ENCODE peak calls at places on chromosomes 2 and 18, in four cellular contexts. N is neuronal stem cell, Z is MM.1S, P is upper lobe of right lung. X is an unnamed sample.

GRCh38 chr2:102512161-102512560 is 39.1 kb downstream of the SLC9A4 start:
- DNase-seq in N (no peak), Z (no peak), P (no peak), X (no peak)

GRCh38 chr2:165776013-165776412 is 18.0 kb downstream of the GALNT3 start:
- DNase-seq in P (no peak), N (no peak), Z (no peak), X (no peak)

GRCh38 chr2:135059577-135059976 is 7.5 kb downstream of the RAB3GAP1 start:
- DNase-seq in Z (no peak), P (no peak), N (no peak), X (no peak)

GRCh38 chr18:22694954-22695353 is 238.2 kb upstream of the RBBP8 start:
- DNase-seq in Z (no peak), P (no peak), N (no peak), X (peak; percentile 10)

GRCh38 chr2:393711-394696 is 106.1 kb upstream of the ALKAL2 start:
- DNase-seq in P (peak; percentile 57), Z (peak; percentile 11), N (peak; percentile 12), X (peak; percentile 9)

GRCh38 chr2:8461341-8461740 is 220.5 kb upstream of the ID2 start:
- DNase-seq in Z (no peak), P (no peak), N (no peak), X (no peak)

GRCh38 chr18:24395049-24395780 is 2.4 kb downstream of the OSBPL1A start:
- DNase-seq in N (no peak), P (no peak), Z (no peak), X (no peak)

GRCh38 chr2:224155371-224155770 is 116.3 kb upstream of the SERPINE2 start:
- DNase-seq in Z (no peak), N (no peak), P (no peak), X (no peak)

GRCh38 chr2:181724662-181725061 is 44.3 kb upstream of the NEUROD1 start:
- DNase-seq in N (no peak), Z (peak; percentile 67), P (no peak), X (no peak)

GRCh38 chr2:177106212-177106611 is 106.4 kb upstream of the HNRNPA3 start:
- DNase-seq in Z (no peak), N (no peak), P (no peak), X (peak; percentile 52)

GRCh38 chr2:73907840-73908452 is 15.1 kb downstream of the ACTG2 start:
- DNase-seq in N (no peak), Z (peak; percentile 20), P (no peak), X (peak; percentile 83)

GRCh38 chr2:240278661-240279060 is 138.2 kb upstream of the OTOS start:
- DNase-seq in N (no peak), P (no peak), Z (no peak), X (no peak)

GRCh38 chr18:573385-573784 is 6.8 kb upstream of the CETN1 start:
- DNase-seq in N (no peak), Z (no peak), P (no peak), X (no peak)

GRCh38 chr18:568731-569130 is 11.4 kb upstream of the CETN1 start:
- DNase-seq in Z (no peak), P (no peak), N (no peak), X (no peak)

GRCh38 chr18:570256-570655 is 9.9 kb upstream of the CETN1 start:
- DNase-seq in P (no peak), Z (no peak), N (no peak), X (no peak)

GRCh38 chr18:574456-575228 is 5.5 kb upstream of the CETN1 start:
- DNase-seq in Z (no peak), N (no peak), P (no peak), X (peak; percentile 73)

DNA sequence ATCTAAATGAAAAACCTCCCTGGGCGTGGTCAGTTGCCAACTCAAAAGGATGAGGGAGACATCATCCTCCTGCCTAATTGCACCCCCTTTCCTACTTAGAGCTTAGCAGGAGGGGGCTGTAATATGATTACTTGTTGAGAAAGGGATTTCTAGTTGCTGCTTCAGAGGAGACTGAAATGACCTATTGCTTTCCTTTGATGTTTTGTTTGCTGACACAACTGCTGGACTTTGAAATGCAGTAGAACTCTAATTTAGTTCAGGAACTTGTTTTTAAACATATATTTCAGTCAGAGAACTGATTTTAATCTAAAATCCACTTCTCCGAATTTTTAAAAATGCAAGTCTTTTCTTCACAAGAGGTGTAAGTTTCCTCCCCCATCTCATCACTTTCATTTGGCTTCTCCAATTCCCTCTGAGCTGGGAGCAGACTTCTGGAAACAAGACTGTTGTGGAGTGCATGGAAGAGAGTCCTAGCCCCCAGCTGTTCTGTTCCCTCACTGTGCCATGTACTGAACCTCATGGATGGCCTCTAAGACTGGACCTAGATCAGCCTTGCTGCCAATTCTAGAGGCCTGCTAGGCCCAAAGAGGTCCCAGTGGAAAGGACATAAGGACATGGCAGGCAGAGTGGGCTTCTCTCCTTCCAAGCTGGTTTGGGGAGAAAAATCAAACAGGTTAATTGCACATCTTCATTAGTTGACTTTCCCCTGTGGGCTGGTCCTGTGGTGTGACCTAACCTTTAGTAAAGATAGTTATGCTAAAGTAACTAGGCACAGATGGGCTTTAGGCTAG is 7.5 kb upstream of the CETN1 start:
- DNase-seq in P (no peak), Z (no peak), N (no peak), X (no peak)
- H3K4me1 ChIP-seq in P (no peaks in the 10 kb centered on the region), Z (no peaks in the 10 kb centered on the region), N (peaks cover 13% of the 10 kb centered on the region), X (peaks cover 43% of the 10 kb centered on the region)

DNA sequence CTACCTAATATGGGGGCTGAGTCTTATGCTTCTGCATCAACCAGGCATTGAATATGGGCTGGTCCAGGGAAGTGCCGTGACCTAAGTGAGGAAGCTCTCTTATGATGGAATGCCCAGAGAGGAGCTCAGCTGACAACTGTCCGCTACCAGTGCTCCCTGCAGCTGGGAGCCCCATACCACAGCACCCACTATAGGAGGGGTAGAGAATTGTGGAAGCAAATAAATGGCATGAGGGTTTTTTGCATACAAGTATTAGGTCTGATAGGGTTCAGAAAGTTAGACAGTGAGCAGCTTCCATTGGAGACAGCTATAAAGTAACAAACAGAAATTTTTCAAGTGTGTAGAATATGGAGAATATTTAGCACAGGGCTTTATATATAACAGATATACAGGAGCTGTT is 4.6 kb downstream of the TIMM21 start:
- DNase-seq in N (no peak), P (no peak), Z (no peak), X (peak; percentile 22)
- H3K4me3 ChIP-seq in N (no peak overlapping the region), P (no peak overlapping the region), Z (no peak overlapping the region), X (no peak overlapping the region)

DNA sequence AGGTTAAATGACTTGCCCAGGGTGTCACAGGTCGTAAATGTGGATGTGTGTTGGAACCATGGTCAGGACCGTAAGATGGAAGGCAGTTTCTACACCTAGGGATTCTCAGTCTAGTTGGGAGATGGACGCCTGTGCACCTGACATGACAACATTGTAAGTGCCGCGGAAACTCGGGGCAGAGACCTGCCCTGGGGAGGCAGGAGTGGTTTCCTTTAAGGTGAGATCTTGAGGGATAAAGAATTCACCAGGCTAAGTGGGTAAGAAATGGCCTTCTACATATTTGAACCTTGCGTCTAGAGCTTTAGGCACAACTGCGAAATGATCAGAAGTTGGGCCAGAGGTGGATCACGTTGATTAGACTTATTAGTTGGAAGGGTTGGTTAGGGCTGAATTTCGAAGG is 1.6 kb downstream of the DGKD start:
- DNase-seq in P (peak; percentile 9), N (no peak), Z (no peak), X (no peak)
- H3K4me1 ChIP-seq in P (peaks cover 17% of the 10 kb centered on the region), N (peaks cover 10% of the 10 kb centered on the region), Z (peaks cover 28% of the 10 kb centered on the region), X (peaks cover 5% of the 10 kb centered on the region)

DNA sequence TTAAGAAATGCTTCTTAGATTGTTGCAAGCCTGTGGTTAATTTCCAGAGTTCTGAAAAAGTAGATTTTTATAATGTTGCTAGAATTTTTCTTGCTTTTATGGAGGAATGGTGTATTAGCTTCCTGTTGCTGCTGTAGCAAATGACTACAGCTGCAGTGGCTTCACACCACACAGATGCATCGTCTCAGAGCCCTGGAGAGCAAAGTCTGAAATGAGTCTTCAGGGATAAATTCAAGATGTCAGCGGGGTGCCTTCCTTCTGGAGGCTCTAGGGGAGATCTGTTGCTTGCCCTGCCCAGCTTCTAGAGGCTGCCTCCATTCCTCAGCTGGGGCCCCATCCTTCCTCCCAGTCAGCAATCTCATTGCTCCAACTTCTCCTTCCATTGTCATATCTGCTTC is 187.8 kb downstream of the ZNF516 start:
- DNase-seq in Z (no peak), N (no peak), P (no peak), X (no peak)
- H3K4me3 ChIP-seq in Z (peak overlapping the region; percentile 23), N (no peak overlapping the region), P (no peak overlapping the region), X (no peak overlapping the region)

GRCh38 chr2:172439509-172439860 is 12.1 kb downstream of the ITGA6 start:
- DNase-seq in P (no peak), N (no peak), Z (no peak), X (no peak)

GRCh38 chr2:172438741-172439508 is 11.5 kb downstream of the ITGA6 start:
- DNase-seq in N (no peak), P (no peak), Z (no peak), X (no peak)

GRCh38 chr2:172438064-172438421 is 10.7 kb downstream of the ITGA6 start:
- DNase-seq in Z (no peak), P (no peak), N (no peak), X (no peak)

GRCh38 chr2:172436889-172437288 is 9.5 kb downstream of the ITGA6 start:
- DNase-seq in P (no peak), N (no peak), Z (no peak), X (no peak)

DNA sequence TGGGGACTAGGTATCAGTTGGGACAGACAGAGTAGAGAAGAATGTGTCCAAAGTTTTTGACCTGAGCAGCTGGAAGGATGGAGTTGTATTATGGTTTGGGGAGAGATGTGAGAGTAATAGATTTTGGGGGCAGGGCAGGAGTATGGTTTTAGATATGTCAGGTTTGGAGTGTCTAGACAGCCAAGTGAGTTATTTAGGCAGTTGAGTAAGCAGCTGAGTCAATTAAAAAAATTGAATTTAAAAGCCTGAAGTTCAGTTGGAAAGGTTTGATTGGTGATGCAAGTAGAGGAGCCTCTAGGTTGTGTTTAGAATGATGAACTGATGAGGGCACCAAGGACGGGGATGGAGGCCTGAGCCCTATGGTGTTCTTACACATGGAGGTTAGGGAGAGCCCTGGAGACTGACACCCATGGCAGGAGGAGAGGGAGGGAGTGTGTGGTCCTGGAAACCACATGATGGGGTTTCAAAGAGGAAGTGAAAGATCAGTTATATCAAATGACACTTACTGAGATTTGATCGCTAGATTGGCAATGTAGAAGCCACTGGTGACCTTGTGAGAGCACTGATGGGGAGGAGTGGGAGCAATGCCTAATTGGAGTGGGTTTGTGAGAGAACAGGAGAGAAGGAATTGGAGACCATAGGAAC is 10.2 kb downstream of the ITGA6 start:
- DNase-seq in N (no peak), Z (peak; percentile 40), P (no peak), X (no peak)
- H3K4me1 ChIP-seq in N (peaks cover 15% of the 10 kb centered on the region), Z (peaks cover 41% of the 10 kb centered on the region), P (peaks cover 62% of the 10 kb centered on the region), X (peaks cover 99% of the 10 kb centered on the region)

DNA sequence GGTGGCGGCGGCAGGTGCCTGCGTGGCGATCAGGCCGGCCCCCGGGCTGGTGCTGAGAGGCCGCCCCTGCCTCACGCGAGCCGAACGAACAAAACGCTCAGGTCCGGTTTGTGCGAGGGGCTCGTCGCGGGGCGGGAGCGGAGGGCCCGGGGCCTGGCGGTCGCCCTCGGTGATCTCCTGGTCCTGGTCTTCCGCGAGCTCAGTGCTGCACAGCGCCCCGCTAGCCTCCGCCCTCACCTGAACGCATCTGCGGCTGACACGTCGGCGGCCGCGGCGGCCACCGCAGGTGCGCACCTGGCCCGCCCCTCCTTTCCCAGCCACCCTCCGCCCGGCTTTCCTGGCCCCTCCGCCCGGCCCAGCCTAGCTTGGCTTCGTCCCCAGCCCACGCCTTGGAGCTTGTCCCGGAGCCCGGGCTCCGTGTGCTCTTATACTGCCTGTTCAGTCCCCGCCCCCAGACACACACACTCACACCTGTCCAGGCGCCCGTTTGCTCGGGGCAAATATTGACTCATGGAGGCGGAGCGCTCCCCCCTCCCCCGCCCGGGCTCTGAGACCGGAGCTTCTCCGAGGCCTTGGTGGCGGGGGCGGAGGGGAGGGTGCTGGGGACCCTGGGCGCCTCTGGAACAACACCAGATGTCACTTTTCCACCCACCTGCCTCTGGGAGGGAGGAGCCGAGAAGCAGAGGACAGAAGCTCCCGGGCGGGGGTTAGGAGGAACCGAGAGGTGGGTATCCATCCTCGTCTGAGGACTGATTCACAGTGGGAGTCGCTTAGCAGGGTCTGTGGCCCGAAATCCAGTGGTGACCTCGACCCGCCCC is 8.6 kb upstream of the CRYBA2 start:
- DNase-seq in N (no peak), Z (peak; percentile 52), P (peak; percentile 94), X (peak; percentile 66)
- H3K4me3 ChIP-seq in N (no peak overlapping the region), Z (peak overlapping the region; percentile 68), P (peak overlapping the region; percentile 40), X (peak overlapping the region; percentile 72)

GRCh38 chr2:64825831-64826496 is 163.2 kb upstream of the SLC1A4 start:
- DNase-seq in N (no peak), P (no peak), Z (no peak), X (no peak)
- H3K4me1 ChIP-seq in N (peaks cover 6% of the 10 kb centered on the region), P (peaks cover 1% of the 10 kb centered on the region), Z (no peaks in the 10 kb centered on the region), X (peaks cover 16% of the 10 kb centered on the region)

X was measured in GM23338.